ENCODE peak calls at places on chromosomes 11 and 22, in nine cellular contexts. V, R, N, G, I, M, X, D and P are unnamed samples.

GRCh38 chr22:31083377-31083768 is 2.3 kb downstream of the SMTN start:
- DNase-seq in M (no peak), V (no peak), N (no peak), X (no peak), R (no peak), G (no peak), I (no peak), D (no peak), P (no peak)

GRCh38 chr11:129410561-129410960 is 34.9 kb downstream of the BARX2 start:
- DNase-seq in V (no peak), N (no peak), G (no peak), M (no peak), X (no peak), R (no peak), D (no peak), I (no peak), P (no peak)

GRCh38 chr11:134596404-134596803 is 184.4 kb upstream of the B3GAT1 start:
- DNase-seq in G (no peak), D (no peak), R (no peak), X (no peak), I (no peak), N (no peak), V (no peak), M (no peak), P (no peak)

GRCh38 chr11:61333638-61334433 is 808 bp downstream of the TKFC start:
- DNase-seq in X (no peak), G (no peak), V (no peak), D (no peak), M (no peak), R (no peak), I (no peak), N (peak), P (no peak)

GRCh38 chr11:90124946-90125345 is 9.5 kb upstream of the NAALAD2 start:
- DNase-seq in G (no peak), R (no peak), D (no peak), V (no peak), I (no peak), N (no peak), X (no peak), M (no peak), P (no peak)

GRCh38 chr11:107769189-107769588 is 57.3 kb upstream of the SLN start:
- DNase-seq in D (peak), X (peak), I (no peak), V (no peak), G (no peak), M (peak), N (no peak), R (peak), P (no peak)

GRCh38 chr11:60765355-60765754 is 8.7 kb downstream of the MS4A15 start:
- DNase-seq in M (no peak), N (no peak), X (peak), D (no peak), G (no peak), I (no peak), V (no peak), R (no peak), P (no peak)

GRCh38 chr11:17595526-17596309 is 48.7 kb downstream of the OTOG start:
- DNase-seq in N (peak), D (no peak), X (no peak), I (no peak), R (no peak), G (no peak), V (no peak), M (no peak), P (no peak)

GRCh38 chr11:33268945-33269567 is 11.9 kb downstream of the HIPK3 start:
- DNase-seq in G (no peak), D (peak), I (no peak), X (peak), N (no peak), V (no peak), M (no peak), R (no peak), P (no peak)

GRCh38 chr11:47578524-47579460 is at the start of the genes KBTBD4 and NDUFS3:
- DNase-seq in I (peak), R (peak), D (peak), G (peak), N (peak), X (peak), M (peak), V (peak), P (peak)

GRCh38 chr22:36337365-36338130 is 50.2 kb downstream of the MYH9 start:
- DNase-seq in G (no peak), D (no peak), M (no peak), R (no peak), N (no peak), V (no peak), X (no peak), I (no peak), P (no peak)

GRCh38 chr11:18668131-18668530 is 30.4 kb upstream of the TMEM86A start:
- DNase-seq in X (peak), V (no peak), I (no peak), R (no peak), N (no peak), M (peak), G (no peak), D (no peak), P (no peak)